ENCODE peak calls at places on chromosomes 2 and 18, in eight cellular contexts. U, W, F, L, D, B, Z and T are unnamed samples.

GRCh38 chr2:169397697-169398096 is 35.4 kb upstream of the LRP2 start:
- DNase-seq in U (peak), W (no peak), F (no peak), L (no peak), D (no peak), B (no peak), Z (no peak), T (no peak)

GRCh38 chr2:53987336-53987921 is 16.6 kb upstream of the PSME4 start:
- DNase-seq in U (peak), W (no peak), F (no peak), L (no peak), D (no peak), B (no peak), Z (no peak), T (peak)

GRCh38 chr2:236612737-236613136 is 43.1 kb downstream of the ACKR3 start:
- DNase-seq in U (no peak), W (no peak), F (no peak), L (no peak), D (no peak), B (no peak), Z (no peak), T (no peak)

GRCh38 chr18:29154758-29155725 is 978.1 kb upstream of the CDH2 start:
- DNase-seq in U (no peak), W (no peak), F (no peak), L (no peak), D (peak), B (no peak), Z (no peak), T (peak)

GRCh38 chr18:46950064-46950656 is 32.8 kb downstream of the KATNAL2 start:
- DNase-seq in U (no peak), W (no peak), F (no peak), L (no peak), D (no peak), B (no peak), Z (no peak), T (no peak)

GRCh38 chr2:96209729-96210085 is 1.1 kb upstream of the STARD7 start:
- DNase-seq in U (no peak), W (no peak), F (no peak), L (no peak), D (no peak), B (no peak), Z (no peak), T (no peak)

GRCh38 chr18:63962137-63962536 is 7.7 kb upstream of the SERPINB8 start:
- DNase-seq in U (no peak), W (no peak), F (no peak), L (no peak), D (no peak), B (no peak), Z (no peak), T (peak)

GRCh38 chr2:102841107-102841840 is 79.4 kb downstream of the TMEM182 start:
- DNase-seq in U (peak), W (no peak), F (peak), L (no peak), D (peak), B (peak), Z (no peak), T (peak)

GRCh38 chr2:9251154-9252001 is 44.8 kb downstream of the ASAP2 start:
- DNase-seq in U (no peak), W (no peak), F (no peak), L (no peak), D (no peak), B (no peak), Z (no peak), T (peak)